ENCODE peak calls at places on chromosomes 2 and 18, in five cellular contexts. One of them, this sample, is unnamed.

GRCh38 chr2:215020283-215020682 is 118.1 kb downstream of the ABCA12 start:
- DNase-seq in gastrocnemius medialis: no peak
- DNase-seq in psoas muscle: no peak
- DNase-seq in right atrium auricular region: no peak
- DNase-seq in AG04450: no peak
- DNase-seq in this sample: no peak

GRCh38 chr18:70181015-70181414 is 24.5 kb downstream of the RTTN start:
- DNase-seq in psoas muscle: no peak
- DNase-seq in gastrocnemius medialis: no peak
- DNase-seq in right atrium auricular region: no peak
- DNase-seq in AG04450: peak
- DNase-seq in this sample: no peak

GRCh38 chr2:199713746-199714145 is 137.2 kb downstream of the FTCDNL1 start:
- DNase-seq in AG04450: no peak
- DNase-seq in psoas muscle: no peak
- DNase-seq in gastrocnemius medialis: no peak
- DNase-seq in right atrium auricular region: no peak
- DNase-seq in this sample: no peak

GRCh38 chr2:156211318-156211717 is 121.2 kb downstream of the NR4A2 start:
- DNase-seq in AG04450: no peak
- DNase-seq in gastrocnemius medialis: no peak
- DNase-seq in psoas muscle: no peak
- DNase-seq in right atrium auricular region: no peak
- DNase-seq in this sample: no peak

GRCh38 chr2:40284797-40285196 is 167.1 kb downstream of the SLC8A1 start:
- DNase-seq in gastrocnemius medialis: no peak
- DNase-seq in psoas muscle: no peak
- DNase-seq in AG04450: no peak
- DNase-seq in right atrium auricular region: no peak
- DNase-seq in this sample: no peak

GRCh38 chr18:25052426-25052825 is 299.5 kb downstream of the ZNF521 start:
- DNase-seq in gastrocnemius medialis: no peak
- DNase-seq in psoas muscle: no peak
- DNase-seq in right atrium auricular region: no peak
- DNase-seq in AG04450: no peak
- DNase-seq in this sample: no peak

GRCh38 chr2:128440087-128440665 is 121.5 kb upstream of the HS6ST1 start:
- DNase-seq in psoas muscle: no peak
- DNase-seq in gastrocnemius medialis: no peak
- DNase-seq in right atrium auricular region: peak
- DNase-seq in AG04450: no peak
- DNase-seq in this sample: no peak

GRCh38 chr2:109674894-109675534 is 60.9 kb downstream of the SOWAHC start:
- DNase-seq in psoas muscle: no peak
- DNase-seq in gastrocnemius medialis: no peak
- DNase-seq in AG04450: no peak
- DNase-seq in right atrium auricular region: no peak
- DNase-seq in this sample: no peak

GRCh38 chr18:56107821-56108485 is 520.0 kb upstream of the TCF4 start:
- DNase-seq in AG04450: no peak
- DNase-seq in psoas muscle: no peak
- DNase-seq in gastrocnemius medialis: no peak
- DNase-seq in right atrium auricular region: no peak
- DNase-seq in this sample: no peak

GRCh38 chr2:85794038-85794441 is 40.2 kb downstream of the ATOH8 start:
- DNase-seq in AG04450: no peak
- DNase-seq in psoas muscle: no peak
- DNase-seq in gastrocnemius medialis: no peak
- DNase-seq in right atrium auricular region: no peak
- DNase-seq in this sample: no peak

GRCh38 chr2:161096336-161096735 is 63.9 kb upstream of the TANK start:
- DNase-seq in right atrium auricular region: no peak
- DNase-seq in gastrocnemius medialis: no peak
- DNase-seq in psoas muscle: no peak
- DNase-seq in AG04450: no peak
- DNase-seq in this sample: no peak

GRCh38 chr2:46939596-46940359 is 24.2 kb upstream of the MCFD2 start:
- DNase-seq in right atrium auricular region: no peak
- DNase-seq in AG04450: no peak
- DNase-seq in psoas muscle: no peak
- DNase-seq in gastrocnemius medialis: no peak
- DNase-seq in this sample: no peak

GRCh38 chr2:128396500-128396891 is 77.8 kb upstream of the HS6ST1 start:
- DNase-seq in AG04450: no peak
- DNase-seq in psoas muscle: no peak
- DNase-seq in gastrocnemius medialis: no peak
- DNase-seq in right atrium auricular region: no peak
- DNase-seq in this sample: no peak

GRCh38 chr2:182360012-182360662 is 66.7 kb downstream of the PDE1A start:
- DNase-seq in gastrocnemius medialis: no peak
- DNase-seq in right atrium auricular region: no peak
- DNase-seq in psoas muscle: no peak
- DNase-seq in AG04450: peak
- DNase-seq in this sample: no peak

GRCh38 chr2:151315381-151315903 is 26.0 kb upstream of the NMI start:
- DNase-seq in right atrium auricular region: peak
- DNase-seq in psoas muscle: peak
- DNase-seq in AG04450: no peak
- DNase-seq in gastrocnemius medialis: no peak
- DNase-seq in this sample: peak

GRCh38 chr2:135948141-135948540 is 37.3 kb downstream of the DARS1 start:
- DNase-seq in right atrium auricular region: no peak
- DNase-seq in AG04450: no peak
- DNase-seq in gastrocnemius medialis: no peak
- DNase-seq in psoas muscle: no peak
- DNase-seq in this sample: no peak
- H3K4me3 ChIP-seq in right atrium auricular region: no peak
- H3K4me3 ChIP-seq in AG04450: no peak
- H3K4me3 ChIP-seq in gastrocnemius medialis: no peak
- H3K4me3 ChIP-seq in psoas muscle: no peak
- H3K4me3 ChIP-seq in this sample: no peak

DNA sequence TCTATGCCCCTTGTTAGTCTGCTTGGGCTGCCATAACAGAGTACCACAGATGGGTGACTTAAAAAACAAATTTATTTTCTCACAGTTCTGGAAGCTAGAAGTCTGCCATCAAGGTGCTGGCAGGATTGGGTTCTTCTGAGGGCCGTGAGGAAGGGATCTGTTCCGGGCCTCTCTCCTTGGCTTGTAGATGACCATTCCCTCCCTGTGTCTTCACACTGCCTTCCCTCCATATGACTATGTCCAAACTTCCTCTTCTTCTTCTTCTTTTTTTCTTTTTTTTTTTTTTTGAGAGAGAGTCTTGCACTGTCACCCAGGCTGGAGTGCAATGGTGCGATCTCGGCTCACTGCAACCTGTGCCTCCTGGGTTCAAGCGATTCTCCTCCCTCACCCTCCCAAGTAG is 13.1 kb upstream of the CCNYL1 start:
- DNase-seq in gastrocnemius medialis: no peak
- DNase-seq in psoas muscle: no peak
- DNase-seq in right atrium auricular region: no peak
- DNase-seq in AG04450: no peak
- DNase-seq in this sample: no peak
- H3K27ac ChIP-seq in gastrocnemius medialis: no peak
- H3K27ac ChIP-seq in psoas muscle: no peak
- H3K27ac ChIP-seq in right atrium auricular region: no peak
- H3K27ac ChIP-seq in AG04450: no peak
- H3K27ac ChIP-seq in this sample: no peak

GRCh38 chr2:127065299-127065931 is 41.5 kb downstream of the BIN1 start:
- DNase-seq in right atrium auricular region: no peak
- DNase-seq in psoas muscle: no peak
- DNase-seq in gastrocnemius medialis: no peak
- DNase-seq in AG04450: no peak
- DNase-seq in this sample: no peak

GRCh38 chr2:127066942-127067341 is 40.0 kb downstream of the BIN1 start:
- DNase-seq in psoas muscle: peak
- DNase-seq in gastrocnemius medialis: peak
- DNase-seq in right atrium auricular region: peak
- DNase-seq in AG04450: no peak
- DNase-seq in this sample: no peak

GRCh38 chr2:127065932-127066318 is 41.0 kb downstream of the BIN1 start:
- DNase-seq in gastrocnemius medialis: no peak
- DNase-seq in AG04450: no peak
- DNase-seq in psoas muscle: no peak
- DNase-seq in right atrium auricular region: no peak
- DNase-seq in this sample: no peak

GRCh38 chr2:127063701-127064590 is 43.0 kb downstream of the BIN1 start:
- DNase-seq in psoas muscle: peak
- DNase-seq in right atrium auricular region: no peak
- DNase-seq in gastrocnemius medialis: no peak
- DNase-seq in AG04450: no peak
- DNase-seq in this sample: no peak

GRCh38 chr2:127064642-127065250 is 42.2 kb downstream of the BIN1 start:
- DNase-seq in gastrocnemius medialis: peak
- DNase-seq in psoas muscle: peak
- DNase-seq in AG04450: peak
- DNase-seq in right atrium auricular region: peak
- DNase-seq in this sample: peak
- H3K4me3 ChIP-seq in gastrocnemius medialis: peak
- H3K4me3 ChIP-seq in psoas muscle: peak
- H3K4me3 ChIP-seq in AG04450: peak
- H3K4me3 ChIP-seq in right atrium auricular region: peak
- H3K4me3 ChIP-seq in this sample: no peak

DNA sequence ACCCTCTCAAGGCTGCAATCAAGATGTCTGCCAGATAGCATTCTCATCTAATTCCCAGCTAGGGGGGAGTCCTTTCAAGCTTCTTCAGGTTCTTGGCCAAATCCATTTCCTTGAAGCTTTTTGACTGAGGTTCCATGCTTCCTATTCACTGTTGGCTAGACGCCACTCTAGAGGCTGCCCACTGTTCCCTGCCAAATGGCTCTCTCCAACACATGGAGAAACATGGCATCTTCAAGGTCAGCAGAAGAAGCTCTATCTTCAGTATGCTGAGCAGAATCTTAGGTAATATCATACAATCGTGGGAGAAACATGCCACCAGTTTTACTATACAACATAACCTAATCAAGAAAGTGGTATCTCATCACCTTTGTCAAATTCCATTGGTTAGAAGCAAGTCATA is 1985.1 kb upstream of the CELF4 start:
- DNase-seq in gastrocnemius medialis: no peak
- DNase-seq in psoas muscle: no peak
- DNase-seq in right atrium auricular region: no peak
- DNase-seq in AG04450: no peak
- DNase-seq in this sample: no peak
- H3K27ac ChIP-seq in gastrocnemius medialis: no peak
- H3K27ac ChIP-seq in psoas muscle: no peak
- H3K27ac ChIP-seq in right atrium auricular region: no peak
- H3K27ac ChIP-seq in AG04450: no peak
- H3K27ac ChIP-seq in this sample: no peak

GRCh38 chr2:64228126-64228678 is 84.0 kb upstream of the PELI1 start:
- DNase-seq in gastrocnemius medialis: peak
- DNase-seq in psoas muscle: peak
- DNase-seq in AG04450: peak
- DNase-seq in right atrium auricular region: peak
- DNase-seq in this sample: peak

GRCh38 chr2:64226611-64227010 is 82.4 kb upstream of the PELI1 start:
- DNase-seq in right atrium auricular region: no peak
- DNase-seq in AG04450: no peak
- DNase-seq in gastrocnemius medialis: no peak
- DNase-seq in psoas muscle: no peak
- DNase-seq in this sample: no peak

GRCh38 chr2:64230540-64230939 is 86.3 kb upstream of the PELI1 start:
- DNase-seq in right atrium auricular region: no peak
- DNase-seq in AG04450: no peak
- DNase-seq in psoas muscle: no peak
- DNase-seq in gastrocnemius medialis: no peak
- DNase-seq in this sample: no peak

GRCh38 chr2:64227603-64228125 is 83.4 kb upstream of the PELI1 start:
- DNase-seq in AG04450: no peak
- DNase-seq in gastrocnemius medialis: no peak
- DNase-seq in right atrium auricular region: no peak
- DNase-seq in psoas muscle: no peak
- DNase-seq in this sample: no peak

DNA sequence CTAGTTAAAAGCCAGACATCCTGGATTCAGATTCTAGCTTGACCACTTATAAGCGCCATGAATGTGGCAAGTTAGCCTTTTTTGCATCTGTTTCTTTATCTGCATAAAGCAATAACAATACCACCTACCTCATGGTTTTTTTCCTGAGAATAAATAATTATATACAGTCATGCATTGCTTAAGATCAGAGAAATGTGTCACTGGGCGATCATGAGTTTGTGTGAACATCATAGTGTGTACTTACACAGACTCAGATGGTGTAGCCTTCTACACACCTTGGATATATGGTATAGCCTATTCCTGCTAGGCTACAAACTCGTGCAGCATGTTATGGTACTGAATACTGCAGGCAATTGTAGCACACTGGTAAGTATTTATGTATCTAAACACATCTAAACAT is 84.7 kb upstream of the PELI1 start:
- DNase-seq in gastrocnemius medialis: no peak
- DNase-seq in psoas muscle: no peak
- DNase-seq in AG04450: no peak
- DNase-seq in right atrium auricular region: no peak
- DNase-seq in this sample: no peak
- H3K4me3 ChIP-seq in gastrocnemius medialis: peak
- H3K4me3 ChIP-seq in psoas muscle: peak
- H3K4me3 ChIP-seq in AG04450: no peak
- H3K4me3 ChIP-seq in right atrium auricular region: peak
- H3K4me3 ChIP-seq in this sample: peak

DNA sequence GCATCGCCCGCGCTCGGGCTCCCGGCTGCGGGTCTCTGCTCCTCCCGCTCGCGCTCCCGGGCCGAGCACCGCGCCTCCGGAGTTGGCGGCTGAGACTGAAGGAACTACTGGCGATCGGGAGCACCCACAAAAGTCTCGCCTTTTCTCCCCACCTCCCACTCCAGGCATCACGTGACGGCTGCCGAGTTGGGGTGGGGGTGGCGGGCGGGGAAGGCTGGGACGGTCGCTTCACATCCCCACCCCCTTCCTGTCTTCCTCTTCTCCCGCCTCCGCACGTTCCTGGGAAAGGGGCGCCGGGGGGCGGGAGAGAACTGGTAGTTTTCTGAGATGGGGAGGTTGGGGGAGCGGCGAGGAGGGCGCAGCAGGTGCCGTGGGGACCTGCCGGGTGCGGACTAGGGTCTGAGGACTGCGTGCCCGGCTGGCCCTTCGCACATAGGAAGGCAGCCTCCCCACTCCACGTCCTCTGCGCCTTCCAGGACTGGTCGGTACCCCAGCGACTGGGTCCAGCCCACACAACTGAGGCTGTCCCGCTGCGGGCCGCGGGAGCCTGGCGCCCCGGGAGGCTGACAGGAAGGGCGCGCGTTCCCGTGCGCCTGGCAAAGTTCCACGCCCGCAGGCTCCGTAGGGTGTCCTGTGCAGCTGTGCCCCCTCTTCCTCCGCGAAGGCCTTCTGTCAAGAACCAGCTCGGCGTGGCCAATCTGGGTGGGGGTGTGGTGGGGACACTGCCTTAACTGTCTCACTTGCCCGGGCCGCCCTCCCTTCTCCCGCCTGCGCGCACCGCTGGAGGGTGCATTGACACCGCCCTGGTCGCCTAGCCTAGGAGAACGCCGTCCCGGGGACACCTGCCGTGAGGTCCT is at the start of gene LYPD1:
- DNase-seq in AG04450: no peak
- DNase-seq in psoas muscle: peak
- DNase-seq in right atrium auricular region: no peak
- DNase-seq in gastrocnemius medialis: no peak
- DNase-seq in this sample: peak
- H3K27ac ChIP-seq in AG04450: peak
- H3K27ac ChIP-seq in psoas muscle: no peak
- H3K27ac ChIP-seq in right atrium auricular region: no peak
- H3K27ac ChIP-seq in gastrocnemius medialis: no peak
- H3K27ac ChIP-seq in this sample: peak

This sample was measured in dorsolateral prefrontal cortex.